ENCODE peak calls at places on chromosome 7, in five cellular contexts. H is HepG2, Z is A549, J is GM12878, F is upper lobe of left lung. P is an unnamed sample.

GRCh38 chr7:1366801-1367405 is 92.4 kb downstream of the MICALL2 start:
- ATAC-seq in H (no peak), Z (no peak), J (no peak), F (no peak), P (no peak)

GRCh38 chr7:17009007-17009719 is 127.4 kb upstream of the AGR3 start:
- ATAC-seq in H (no peak), Z (peak), J (peak), F (peak), P (peak)

GRCh38 chr7:47611045-47611511 is 29.2 kb upstream of the TNS3 start:
- ATAC-seq in H (peak), Z (peak), J (no peak), F (no peak), P (no peak)

GRCh38 chr7:108327353-108327752 is 128.9 kb downstream of the NRCAM start:
- ATAC-seq in H (no peak), Z (no peak), J (peak), F (no peak), P (no peak)

GRCh38 chr7:123208793-123209192 is 9.0 kb upstream of the SLC13A1 start:
- ATAC-seq in H (peak), Z (peak), J (peak), F (no peak), P (no peak)

GRCh38 chr7:156621628-156622027 is 18.9 kb upstream of the RNF32 start:
- ATAC-seq in H (no peak), Z (no peak), J (no peak), F (no peak), P (no peak)

GRCh38 chr7:128781126-128781525 is 5.5 kb upstream of the OPN1SW start:
- ATAC-seq in H (no peak), Z (no peak), J (no peak), F (peak), P (peak)

GRCh38 chr7:77867208-77867915 is 68.8 kb downstream of the PHTF2 start:
- ATAC-seq in H (peak), Z (peak), J (no peak), F (no peak), P (no peak)

GRCh38 chr7:30396379-30396778 is 82.2 kb downstream of the NOD1 start:
- ATAC-seq in H (no peak), Z (no peak), J (no peak), F (no peak), P (no peak)

GRCh38 chr7:44811093-44811492 is 14.6 kb downstream of the PPIA start:
- ATAC-seq in H (peak), Z (peak), J (peak), F (no peak), P (no peak)

GRCh38 chr7:141974831-141975230 is 1.3 kb upstream of the TAS2R38 start:
- ATAC-seq in H (no peak), Z (no peak), J (no peak), F (no peak), P (no peak)
- TF ChIP-seq CTCF in H (peak), Z (peak), J (peak), F (no peak), P (no peak)

GRCh38 chr7:151129141-151129835 is 38.2 kb downstream of the GBX1 start:
- ATAC-seq in H (no peak), Z (no peak), J (no peak), F (no peak), P (no peak)
- H3K27ac ChIP-seq in H (no peak), Z (no peak), J (no peak), F (no peak), P (no peak)

GRCh38 chr7:144835668-144836544 is at the start of gene TPK1:
- ATAC-seq in H (peak), Z (peak), J (peak), F (peak), P (peak)
- TF ChIP-seq EP300 in H (no peak), Z (no peak), J (peak), F (peak), P (no peak)

GRCh38 chr7:112446431-112446830 is 3.8 kb upstream of the IFRD1 start:
- ATAC-seq in H (no peak), Z (no peak), J (no peak), F (no peak), P (no peak)

GRCh38 chr7:112448376-112448775 is 1.9 kb upstream of the IFRD1 start:
- ATAC-seq in H (no peak), Z (no peak), J (no peak), F (no peak), P (no peak)

GRCh38 chr7:112442210-112442609 is 8.1 kb upstream of the IFRD1 start:
- ATAC-seq in H (no peak), Z (no peak), J (no peak), F (no peak), P (no peak)

GRCh38 chr7:112448891-112449290 is 1.4 kb upstream of the IFRD1 start:
- ATAC-seq in H (no peak), Z (no peak), J (no peak), F (no peak), P (no peak)

GRCh38 chr7:112444505-112444904 is 5.8 kb upstream of the IFRD1 start:
- ATAC-seq in H (no peak), Z (no peak), J (peak), F (no peak), P (no peak)
- TF ChIP-seq CTCF in H (no peak), Z (no peak), J (no peak), F (no peak), P (no peak)

GRCh38 chr7:4764402-4765007 is 10.9 kb upstream of the AP5Z1 start:
- ATAC-seq in H (no peak), Z (no peak), J (no peak), F (no peak), P (no peak)
- H3K27ac ChIP-seq in H (no peak), Z (no peak), J (no peak), F (no peak), P (no peak)

GRCh38 chr7:76233538-76234281 is 32.0 kb downstream of the SRRM3 start:
- ATAC-seq in H (no peak), Z (peak), J (no peak), F (no peak), P (no peak)
- TF ChIP-seq EP300 in H (no peak), Z (no peak), J (no peak), F (no peak), P (no peak)

DNA sequence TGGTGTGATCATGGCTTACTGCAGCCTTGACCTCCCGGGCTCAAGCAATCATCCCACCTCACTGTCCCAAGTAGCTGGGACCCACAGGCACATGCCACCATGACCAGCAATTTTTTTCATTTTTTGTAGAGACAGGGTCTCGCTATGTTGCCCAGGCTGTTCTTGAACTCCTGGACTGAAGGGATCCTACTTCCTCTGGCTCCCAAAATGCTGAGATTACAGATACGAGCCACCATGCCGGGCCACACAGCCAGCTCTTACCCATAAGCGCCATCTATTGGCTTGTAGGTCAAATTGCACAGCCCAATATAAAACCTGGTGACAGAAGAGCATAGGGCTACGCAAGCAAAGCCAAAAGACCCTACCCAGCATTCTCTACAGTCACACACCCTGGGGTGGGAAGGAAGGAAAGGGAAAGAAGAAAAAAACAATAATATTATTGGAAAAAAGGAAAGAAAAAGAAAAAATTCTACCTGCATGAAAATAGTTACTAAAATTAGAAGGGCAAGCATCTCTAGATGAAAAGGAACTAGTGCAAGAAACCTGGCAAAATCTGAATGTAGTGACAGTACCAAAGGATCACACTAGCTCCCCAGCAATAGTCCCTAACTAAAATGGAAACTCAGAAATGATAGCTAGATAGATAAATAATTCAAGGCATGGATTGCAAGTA is 29.4 kb upstream of the AMPH start:
- ATAC-seq in H (peak), Z (peak), J (peak), F (peak), P (no peak)
- TF ChIP-seq CTCF in H (peak), Z (peak), J (peak), F (peak), P (no peak)